ENCODE peak calls at places on chromosomes 6 and 20, in ten cellular contexts. B is H9, Y is uterus, R is astrocyte, V is ovary, W is AG10803, T is DND-41, C is AG04450, Z is astrocyte of the spinal cord, X is suprapubic skin. M is an unnamed sample.

GRCh38 chr6:24926192-24926591 is 9.6 kb downstream of the RIPOR2 start:
- DNase-seq in B (no peak), C (no peak), W (no peak), Y (no peak), X (no peak), T (peak), R (no peak), Z (no peak), V (no peak), M (no peak)

GRCh38 chr6:81387163-81387562 is 365.3 kb downstream of the TENT5A start:
- DNase-seq in X (no peak), B (no peak), T (no peak), R (no peak), Z (no peak), Y (no peak), V (no peak), W (no peak), C (no peak), M (no peak)

GRCh38 chr6:32908897-32909296 is 31.9 kb downstream of the HLA-DMB start:
- DNase-seq in W (no peak), V (no peak), Y (no peak), Z (no peak), R (no peak), T (no peak), C (no peak), B (no peak), X (no peak), M (no peak)

GRCh38 chr6:43992783-43993505 is 134.3 kb downstream of the MRPL14 start:
- DNase-seq in X (peak), T (no peak), Y (no peak), W (no peak), B (no peak), V (no peak), Z (no peak), R (no peak), C (no peak), M (no peak)

GRCh38 chr20:61762208-61762710 is 303.4 kb downstream of the TAF4 start:
- DNase-seq in B (no peak), Z (no peak), W (peak), R (no peak), X (no peak), V (no peak), Y (no peak), C (no peak), T (no peak), M (no peak)

GRCh38 chr6:37860226-37860839 is 40.8 kb downstream of the ZFAND3 start:
- DNase-seq in Y (no peak), Z (peak), X (no peak), T (peak), B (no peak), R (no peak), W (peak), C (no peak), V (no peak), M (peak)

GRCh38 chr6:36115412-36115811 is 14.9 kb upstream of the MAPK13 start:
- DNase-seq in Y (no peak), T (no peak), V (no peak), C (no peak), X (no peak), W (no peak), R (no peak), Z (no peak), B (no peak), M (no peak)

GRCh38 chr6:28218312-28219248 is 6.5 kb upstream of the ZSCAN9 start:
- DNase-seq in C (no peak), Z (peak), W (peak), Y (peak), X (peak), V (peak), T (no peak), B (peak), R (peak), M (peak)

GRCh38 chr20:59822291-59823029 is 111.0 kb downstream of the SYCP2 start:
- DNase-seq in T (no peak), C (no peak), Z (no peak), B (peak), Y (no peak), W (no peak), V (no peak), R (no peak), X (peak), M (no peak)

GRCh38 chr20:45254867-45255266 is 503 bp upstream of the SLPI start:
- DNase-seq in R (peak), T (no peak), V (no peak), X (no peak), B (no peak), C (no peak), Y (no peak), Z (peak), W (peak), M (no peak)

GRCh38 chr6:134720353-134721094 is 229.4 kb downstream of the ALDH8A1 start:
- DNase-seq in B (no peak), V (no peak), Y (no peak), X (no peak), C (no peak), T (no peak), Z (no peak), R (no peak), W (no peak), M (peak)

GRCh38 chr20:38751360-38751976 is 3.2 kb downstream of the ACTR5 start:
- DNase-seq in Z (peak), B (no peak), X (no peak), R (peak), C (no peak), W (peak), T (peak), V (no peak), Y (no peak), M (peak)

GRCh38 chr6:110053395-110054240 is 75.5 kb downstream of the GPR6 start:
- DNase-seq in Y (no peak), X (no peak), V (no peak), T (peak), B (no peak), R (peak), Z (peak), W (peak), C (peak), M (peak)

GRCh38 chr6:57173056-57173885 is 1.1 kb downstream of the BAG2 start:
- DNase-seq in W (no peak), B (peak), C (no peak), X (no peak), V (peak), Z (peak), Y (peak), R (peak), T (peak), M (no peak)

GRCh38 chr6:47161176-47161687 is 119.1 kb upstream of the ADGRF1 start:
- DNase-seq in X (no peak), R (no peak), Z (peak), C (no peak), T (no peak), Y (no peak), B (no peak), W (peak), V (no peak), M (no peak)

GRCh38 chr6:17589402-17590116 is 10.5 kb upstream of the FAM8A1 start:
- DNase-seq in V (no peak), B (peak), X (no peak), R (peak), C (peak), W (peak), Y (no peak), Z (peak), T (peak), M (no peak)

GRCh38 chr20:37914672-37915433 is 11.9 kb downstream of the VSTM2L start:
- DNase-seq in B (peak), X (no peak), Y (peak), V (no peak), R (no peak), W (no peak), T (no peak), C (no peak), Z (no peak), M (peak)

GRCh38 chr6:132669690-132670291 is 10.8 kb upstream of the TAAR1 start:
- DNase-seq in Z (peak), X (no peak), T (no peak), C (no peak), W (peak), B (no peak), R (no peak), V (no peak), Y (no peak), M (no peak)

GRCh38 chr20:51335329-51335841 is 207.1 kb downstream of the NFATC2 start:
- DNase-seq in R (peak), V (no peak), T (no peak), W (peak), B (no peak), X (no peak), C (peak), Z (peak), Y (no peak), M (no peak)

GRCh38 chr6:15623282-15624116 is 39.3 kb downstream of the DTNBP1 start:
- DNase-seq in C (no peak), Y (no peak), Z (peak), X (no peak), W (peak), B (no peak), V (no peak), T (no peak), R (no peak), M (no peak)

DNA sequence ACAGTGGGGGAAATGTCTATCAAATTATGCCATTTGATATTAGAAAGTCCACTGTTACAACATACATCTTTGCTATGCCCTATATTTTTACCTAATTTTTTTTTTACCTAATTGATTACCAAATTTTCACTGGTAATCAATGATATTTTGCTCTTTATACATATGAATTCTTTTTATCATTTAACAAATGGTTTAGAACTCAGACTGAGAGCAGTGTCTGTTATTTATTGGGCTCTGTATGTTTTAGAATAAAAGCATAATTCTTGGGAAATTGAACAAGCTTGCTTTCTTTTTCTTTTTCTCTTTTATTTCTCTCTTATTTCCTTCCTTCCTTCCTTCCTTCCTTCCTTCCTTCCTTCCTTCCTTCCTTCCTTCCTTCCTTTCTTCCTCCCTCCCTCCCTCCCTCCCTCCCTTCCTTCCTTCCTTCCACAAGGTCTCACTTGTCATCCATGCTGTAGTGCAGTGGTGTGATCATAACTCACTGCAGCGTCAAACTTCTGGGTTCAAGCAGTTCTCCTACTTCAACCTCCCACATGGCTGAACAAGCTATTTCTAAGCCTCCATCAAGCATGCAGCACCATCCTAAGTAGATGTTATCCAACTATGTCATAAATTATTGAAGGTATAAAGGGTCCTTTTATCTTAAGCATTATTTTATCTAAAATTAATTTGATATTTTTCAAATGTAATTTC is 911.7 kb upstream of the CITED2 start:
- DNase-seq in V (no peak), Z (no peak), T (no peak), X (no peak), B (no peak), W (no peak), Y (no peak), R (no peak), C (no peak), M (no peak)
- TF ChIP-seq CTCF in V (no peak), Z (no peak), T (no peak), X (no peak), B (no peak), W (no peak), Y (no peak), R (no peak), C (no peak), M (no peak)

GRCh38 chr20:12838261-12838866 is 170.4 kb upstream of the SPTLC3 start:
- DNase-seq in T (peak), C (no peak), R (no peak), Y (no peak), B (peak), X (no peak), V (no peak), W (no peak), Z (no peak), M (peak)
- TF ChIP-seq CTCF in T (peak), C (peak), R (no peak), Y (no peak), B (peak), X (no peak), V (no peak), W (no peak), Z (no peak), M (peak)

GRCh38 chr6:4280721-4281120 is 145.3 kb upstream of the ECI2 start:
- DNase-seq in B (no peak), W (peak), T (no peak), C (peak), V (no peak), Y (no peak), Z (peak), X (no peak), R (peak), M (no peak)

GRCh38 chr6:4282926-4283325 is 147.6 kb upstream of the ECI2 start:
- DNase-seq in V (no peak), X (no peak), Y (no peak), Z (no peak), W (no peak), B (no peak), R (no peak), T (no peak), C (no peak), M (no peak)

GRCh38 chr6:4280031-4280430 is 144.7 kb upstream of the ECI2 start:
- DNase-seq in W (no peak), X (no peak), T (no peak), C (no peak), Y (no peak), V (no peak), R (no peak), B (no peak), Z (no peak), M (no peak)

DNA sequence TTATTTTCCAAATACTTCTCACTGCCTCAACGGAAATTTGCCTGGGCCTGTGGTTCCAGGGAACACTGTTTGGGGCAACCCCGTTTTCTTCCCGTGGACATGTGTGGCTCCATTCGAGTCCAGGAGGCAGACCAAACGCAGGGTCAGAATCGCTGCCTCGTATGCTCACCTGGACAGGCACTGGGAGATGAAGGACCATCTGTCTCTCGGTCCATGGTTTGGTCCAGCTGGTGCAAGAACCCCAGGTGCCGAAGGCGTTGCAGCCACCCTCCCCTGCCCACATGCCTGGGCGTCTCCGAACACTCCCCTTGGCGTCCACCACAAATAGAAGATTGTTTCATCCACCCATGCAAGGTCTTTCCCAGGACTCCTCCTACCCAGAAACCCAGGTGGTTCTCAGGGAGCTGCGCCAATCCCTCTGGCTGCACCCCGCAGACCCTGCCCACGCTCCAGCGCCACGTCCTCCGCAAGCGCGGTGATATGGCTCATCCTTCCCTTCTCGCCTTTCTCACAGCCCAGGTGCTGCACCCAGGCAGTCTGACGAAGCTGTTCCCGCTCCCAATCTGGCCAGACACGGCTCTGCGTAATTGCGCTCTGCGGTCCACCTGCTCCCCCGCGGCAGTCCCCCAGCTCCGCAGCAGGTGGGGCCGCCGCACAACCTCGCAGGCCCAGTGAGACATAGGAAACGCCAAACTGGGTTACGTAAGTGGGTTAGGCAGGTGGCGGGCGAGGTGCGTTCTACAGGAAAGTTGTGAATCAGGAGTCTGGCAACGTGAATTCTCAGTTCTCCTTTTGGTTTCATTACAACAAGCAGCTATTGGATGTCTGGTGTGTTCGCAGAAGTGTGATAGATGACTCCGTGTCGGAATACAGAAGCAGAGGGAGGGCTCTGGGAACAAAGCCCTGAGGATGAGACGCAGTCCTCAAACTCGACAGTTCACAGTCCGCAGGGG is 146.2 kb upstream of the ECI2 start:
- DNase-seq in B (peak), Y (peak), T (no peak), C (no peak), X (peak), R (peak), V (no peak), Z (peak), W (no peak), M (peak)
- TF ChIP-seq CTCF in B (peak), Y (peak), T (no peak), C (peak), X (peak), R (no peak), V (no peak), Z (peak), W (no peak), M (no peak)

DNA sequence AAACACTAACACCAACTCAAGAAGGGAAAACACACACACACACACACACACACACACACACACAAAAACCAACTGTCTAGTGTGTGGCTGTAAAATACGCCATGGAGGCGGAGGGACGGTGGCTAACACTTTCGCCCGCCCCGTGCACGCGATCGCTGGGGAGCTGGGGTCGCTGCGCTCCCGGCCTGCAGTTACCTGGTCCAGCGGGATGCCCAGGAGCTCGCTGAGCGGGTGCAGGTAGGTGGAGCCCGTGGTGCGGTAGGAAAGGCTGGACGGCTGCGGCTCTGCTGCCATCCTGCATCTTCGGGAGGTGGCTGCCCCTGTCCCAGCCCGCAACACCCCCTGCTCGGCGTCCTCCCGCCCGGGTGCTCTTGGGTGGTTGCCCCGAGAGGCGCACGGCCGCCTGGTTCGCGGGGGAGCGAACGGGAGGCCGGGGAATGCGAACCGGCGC is 303 bp downstream of the MBOAT1 start:
- DNase-seq in R (peak), B (peak), V (no peak), C (no peak), Z (no peak), T (no peak), Y (no peak), X (peak), W (peak), M (peak)
- TF ChIP-seq CTCF in R (no peak), B (no peak), V (no peak), C (no peak), Z (no peak), T (no peak), Y (no peak), X (no peak), W (no peak), M (no peak)

GRCh38 chr6:125728739-125729138 is 20.7 kb upstream of the HEY2 start:
- DNase-seq in W (no peak), R (no peak), Y (no peak), V (no peak), T (no peak), C (no peak), B (no peak), Z (no peak), X (no peak), M (no peak)

GRCh38 chr6:125729983-125730382 is 19.4 kb upstream of the HEY2 start:
- DNase-seq in X (no peak), C (no peak), Y (no peak), W (no peak), R (no peak), B (no peak), V (no peak), T (no peak), Z (no peak), M (no peak)

GRCh38 chr6:125738276-125738675 is 11.2 kb upstream of the HEY2 start:
- DNase-seq in W (no peak), X (no peak), V (no peak), C (no peak), Y (no peak), T (no peak), R (no peak), Z (no peak), B (no peak), M (no peak)

GRCh38 chr6:125733516-125734300 is 15.7 kb upstream of the HEY2 start:
- DNase-seq in B (no peak), V (no peak), Y (no peak), Z (no peak), R (no peak), T (no peak), X (no peak), W (no peak), C (no peak), M (no peak)

GRCh38 chr6:125732398-125732797 is 17.0 kb upstream of the HEY2 start:
- DNase-seq in B (no peak), C (no peak), W (no peak), Y (no peak), T (no peak), V (no peak), X (no peak), R (no peak), Z (no peak), M (no peak)
- TF ChIP-seq CTCF in B (no peak), C (no peak), W (no peak), Y (no peak), T (no peak), V (no peak), X (no peak), R (no peak), Z (no peak), M (no peak)

GRCh38 chr20:32207626-32208498 is at the start of the genes PLAGL2 and POFUT1:
- DNase-seq in V (peak), W (peak), C (peak), Y (peak), B (peak), R (peak), T (peak), Z (peak), X (peak), M (peak)
- TF ChIP-seq CTCF in V (no peak), W (peak), C (no peak), Y (peak), B (peak), R (no peak), T (peak), Z (no peak), X (peak), M (no peak)

GRCh38 chr20:58330692-58331091 is 21.2 kb downstream of the RAB22A start:
- DNase-seq in T (no peak), C (no peak), Y (peak), B (no peak), R (no peak), V (no peak), W (peak), X (no peak), Z (peak), M (no peak)
- TF ChIP-seq CTCF in T (no peak), C (no peak), Y (no peak), B (no peak), R (no peak), V (no peak), W (no peak), X (no peak), Z (no peak), M (no peak)

GRCh38 chr6:167424700-167425099 is 99.8 kb downstream of the TTLL2 start:
- DNase-seq in Z (no peak), V (no peak), W (no peak), T (no peak), B (no peak), X (no peak), R (no peak), Y (no peak), C (no peak), M (no peak)
- TF ChIP-seq CTCF in Z (no peak), V (no peak), W (no peak), T (no peak), B (no peak), X (no peak), R (no peak), Y (no peak), C (no peak), M (no peak)